ENCODE peak calls at places on chromosome 13, in four cellular contexts. A is A549, I is H54, V is ovary. Y is an unnamed sample.

GRCh38 chr13:77521194-77521593 is 14.3 kb upstream of the SCEL start:
- DNase-seq in A (peak), I (no peak), V (no peak), Y (no peak)

GRCh38 chr13:27599845-27600553 is 20.3 kb downstream of the LNX2 start:
- DNase-seq in A (peak), I (no peak), V (no peak), Y (peak)

GRCh38 chr13:113904411-113904810 is 40.5 kb upstream of the GAS6 start:
- DNase-seq in A (peak), I (no peak), V (no peak), Y (peak)

GRCh38 chr13:98626298-98626940 is 49.5 kb upstream of the STK24 start:
- DNase-seq in A (no peak), I (no peak), V (no peak), Y (no peak)

GRCh38 chr13:94112227-94112626 is 367.3 kb downstream of the DCT start:
- DNase-seq in A (peak), I (peak), V (no peak), Y (no peak)

GRCh38 chr13:48043789-48044503 is 6.4 kb downstream of the NUDT15 start:
- DNase-seq in A (no peak), I (no peak), V (no peak), Y (no peak)

GRCh38 chr13:84609716-84610115 is 727.4 kb upstream of the SLITRK1 start:
- DNase-seq in A (peak), I (no peak), V (no peak), Y (no peak)

GRCh38 chr13:40777166-40777956 is 6.4 kb upstream of the MRPS31 start:
- DNase-seq in A (peak), I (no peak), V (no peak), Y (no peak)

GRCh38 chr13:21435710-21436151 is 23.4 kb downstream of the ZDHHC20 start:
- DNase-seq in A (peak), I (peak), V (no peak), Y (peak)

GRCh38 chr13:113814435-113814821 is 49.4 kb downstream of the GAS6 start:
- DNase-seq in A (no peak), I (no peak), V (no peak), Y (no peak)

GRCh38 chr13:83503424-83503823 is 378.9 kb downstream of the SLITRK1 start:
- DNase-seq in A (no peak), I (no peak), V (no peak), Y (no peak)

GRCh38 chr13:98664047-98664446 is 87.1 kb upstream of the STK24 start:
- DNase-seq in A (no peak), I (peak), V (no peak), Y (no peak)

GRCh38 chr13:24511019-24511823 is 1.4 kb downstream of the PARP4 start:
- DNase-seq in A (peak), I (peak), V (no peak), Y (peak)

GRCh38 chr13:98563071-98563470 is 13.8 kb downstream of the STK24 start:
- DNase-seq in A (no peak), I (no peak), V (no peak), Y (no peak)

GRCh38 chr13:32142956-32143375 is 111.4 kb downstream of the FRY start:
- DNase-seq in A (peak), I (no peak), V (no peak), Y (no peak)

GRCh38 chr13:94617389-94618000 is 15.8 kb downstream of the GPR180 start:
- DNase-seq in A (no peak), I (no peak), V (no peak), Y (no peak)

GRCh38 chr13:23554000-23554399 is 16.2 kb upstream of the TNFRSF19 start:
- DNase-seq in A (no peak), I (no peak), V (no peak), Y (no peak)

GRCh38 chr13:29000802-29001201 is 180.7 kb downstream of the MTUS2 start:
- DNase-seq in A (no peak), I (no peak), V (no peak), Y (no peak)

GRCh38 chr13:39602614-39603366 is at the start of gene LHFPL6:
- DNase-seq in A (peak), I (peak), V (peak), Y (peak)

GRCh38 chr13:113853518-113854237 is 10.2 kb downstream of the GAS6 start:
- DNase-seq in A (no peak), I (no peak), V (peak), Y (no peak)

GRCh38 chr13:67119481-67119883 is 110.7 kb downstream of the PCDH9 start:
- DNase-seq in A (peak), I (peak), V (no peak), Y (no peak)

GRCh38 chr13:84844473-84844872 is 954.7 kb downstream of the SLITRK6 start:
- DNase-seq in A (peak), I (no peak), V (no peak), Y (no peak)

GRCh38 chr13:95862401-95862800 is 185.5 kb downstream of the DNAJC3 start:
- DNase-seq in A (no peak), I (no peak), V (no peak), Y (no peak)

GRCh38 chr13:23436680-23437079 is 3.2 kb upstream of the SACS start:
- DNase-seq in A (no peak), I (no peak), V (no peak), Y (no peak)

GRCh38 chr13:111636271-111636670 is 315.8 kb downstream of the TEX29 start:
- DNase-seq in A (no peak), I (no peak), V (no peak), Y (no peak)

GRCh38 chr13:20823071-20823470 is 49.3 kb upstream of the EEF1AKMT1 start:
- DNase-seq in A (no peak), I (no peak), V (no peak), Y (no peak)

GRCh38 chr13:113448545-113448884 is 4.8 kb downstream of the ADPRHL1 start:
- DNase-seq in A (no peak), I (no peak), V (no peak), Y (peak)

DNA sequence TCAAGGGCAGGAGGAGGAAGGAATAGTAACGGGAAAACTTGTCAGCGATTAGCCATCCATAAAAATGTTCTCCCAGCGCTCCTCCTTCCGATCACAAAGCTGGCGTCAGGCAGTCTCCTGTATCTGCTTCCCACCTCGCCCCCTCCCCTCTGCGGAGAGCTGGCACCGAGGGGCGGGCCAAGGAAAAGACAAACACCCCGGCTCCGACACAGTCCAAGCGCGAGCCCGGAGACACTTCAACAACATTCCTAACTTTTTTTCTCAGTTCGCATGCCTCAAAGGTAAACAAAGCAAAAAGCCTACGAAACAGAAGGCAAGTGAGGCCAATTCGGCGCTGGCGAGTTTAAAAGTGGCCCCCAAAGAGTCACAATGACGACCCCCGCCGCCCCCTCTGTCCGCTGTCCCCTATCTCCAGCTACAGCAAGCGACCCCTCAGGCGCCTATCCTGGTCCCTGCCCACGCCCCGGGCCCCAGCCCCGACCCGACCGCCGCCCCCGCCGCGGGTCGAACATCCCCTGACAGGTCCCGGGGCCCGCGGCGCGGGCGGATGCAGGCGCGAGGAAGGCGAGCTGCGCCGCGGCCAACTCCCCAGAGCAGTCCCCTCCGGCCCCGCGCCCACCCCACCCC is 719 bp downstream of the SMAD9 start:
- DNase-seq in A (no peak), I (no peak), V (peak), Y (peak)
- TF ChIP-seq POLR2A in A (no peak), I (no peak), V (no peak), Y (no peak)

DNA sequence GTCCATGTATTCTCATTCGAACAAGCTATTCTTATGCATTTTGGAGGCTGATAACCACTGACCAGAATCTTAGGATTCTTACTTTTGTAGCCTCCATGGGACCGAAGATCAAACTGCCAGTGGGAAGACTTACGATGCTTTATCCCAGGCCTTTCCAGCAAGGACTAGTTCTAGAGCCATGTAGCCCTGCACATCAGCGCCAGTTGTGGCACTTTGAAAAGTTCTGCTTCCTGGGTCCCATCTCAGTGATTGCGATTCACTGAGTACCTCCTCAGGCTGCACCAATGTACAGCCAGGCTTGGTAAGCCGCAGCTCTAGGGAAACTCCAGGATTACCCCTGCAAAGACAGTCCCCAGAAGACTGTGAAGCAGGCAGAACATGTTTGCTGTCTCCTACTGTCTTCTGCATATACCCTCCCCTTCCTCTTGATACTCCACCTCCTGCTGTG is 18.9 kb upstream of the ENOX1 start:
- DNase-seq in A (peak), I (no peak), V (no peak), Y (no peak)
- TF ChIP-seq POLR2A in A (no peak), I (peak), V (no peak), Y (no peak)

GRCh38 chr13:97433727-97434416 is at the start of gene RAP2A:
- DNase-seq in A (peak), I (peak), V (peak), Y (peak)
- TF ChIP-seq POLR2A in A (peak), I (peak), V (peak), Y (no peak)

DNA sequence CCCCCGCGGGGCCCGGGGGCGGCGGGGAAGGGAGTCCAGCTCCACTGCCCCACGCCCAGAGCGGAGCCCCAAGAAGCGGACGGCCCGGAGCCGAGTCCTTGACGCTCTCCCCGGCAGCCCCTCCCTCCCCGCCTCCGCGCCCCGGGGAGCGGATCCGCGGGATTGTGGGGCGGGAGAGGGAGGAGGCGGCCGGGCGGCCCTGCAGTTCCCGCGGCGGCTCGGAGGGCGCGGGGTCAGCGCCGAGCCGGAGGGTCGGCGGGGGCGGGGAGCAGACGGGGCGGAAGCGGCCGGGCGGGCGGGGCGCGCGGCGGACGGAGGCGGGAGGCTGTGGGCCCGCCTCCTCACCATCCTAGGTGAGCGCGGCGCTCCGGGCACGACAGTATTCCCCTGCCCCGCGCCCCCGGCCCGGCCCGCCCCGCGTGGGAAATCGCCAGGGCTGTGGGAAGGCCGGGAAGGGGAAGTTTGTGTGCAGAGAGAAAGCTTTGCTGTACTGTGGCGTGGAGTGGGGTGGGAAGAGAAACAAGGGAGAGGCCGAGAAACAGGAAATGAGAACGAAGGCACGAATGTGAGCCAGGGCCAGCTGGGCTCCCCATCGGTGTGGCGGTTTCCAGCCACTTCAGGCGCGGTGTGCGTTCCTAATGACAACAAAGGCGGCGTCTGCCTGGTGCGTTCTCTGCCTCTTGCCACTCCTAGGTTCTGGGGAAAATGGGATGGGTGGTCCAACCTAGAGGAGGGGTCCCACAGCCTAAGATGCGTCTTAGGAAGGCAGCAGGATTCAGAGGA is 1.3 kb upstream of the KLF12 start:
- DNase-seq in A (peak), I (peak), V (peak), Y (peak)
- TF ChIP-seq POLR2A in A (peak), I (no peak), V (no peak), Y (no peak)

GRCh38 chr13:109010912-109011311 is 381.5 kb downstream of the MYO16 start:
- DNase-seq in A (no peak), I (no peak), V (no peak), Y (no peak)
- TF ChIP-seq POLR2A in A (no peak), I (no peak), V (no peak), Y (no peak)

GRCh38 chr13:33349996-33350826 is 64.7 kb upstream of the STARD13 start:
- DNase-seq in A (no peak), I (peak), V (peak), Y (peak)
- TF ChIP-seq POLR2A in A (no peak), I (no peak), V (no peak), Y (no peak)

GRCh38 chr13:34338102-34338501 is 520.2 kb downstream of the RFC3 start:
- DNase-seq in A (no peak), I (no peak), V (no peak), Y (no peak)

GRCh38 chr13:34335662-34336007 is 517.7 kb downstream of the RFC3 start:
- DNase-seq in A (no peak), I (no peak), V (no peak), Y (peak)

GRCh38 chr13:34340534-34340933 is 522.6 kb downstream of the RFC3 start:
- DNase-seq in A (peak), I (no peak), V (no peak), Y (peak)

GRCh38 chr13:34334984-34335661 is 517.2 kb downstream of the RFC3 start:
- DNase-seq in A (no peak), I (no peak), V (no peak), Y (no peak)
- TF ChIP-seq POLR2A in A (no peak), I (no peak), V (no peak), Y (no peak)

DNA sequence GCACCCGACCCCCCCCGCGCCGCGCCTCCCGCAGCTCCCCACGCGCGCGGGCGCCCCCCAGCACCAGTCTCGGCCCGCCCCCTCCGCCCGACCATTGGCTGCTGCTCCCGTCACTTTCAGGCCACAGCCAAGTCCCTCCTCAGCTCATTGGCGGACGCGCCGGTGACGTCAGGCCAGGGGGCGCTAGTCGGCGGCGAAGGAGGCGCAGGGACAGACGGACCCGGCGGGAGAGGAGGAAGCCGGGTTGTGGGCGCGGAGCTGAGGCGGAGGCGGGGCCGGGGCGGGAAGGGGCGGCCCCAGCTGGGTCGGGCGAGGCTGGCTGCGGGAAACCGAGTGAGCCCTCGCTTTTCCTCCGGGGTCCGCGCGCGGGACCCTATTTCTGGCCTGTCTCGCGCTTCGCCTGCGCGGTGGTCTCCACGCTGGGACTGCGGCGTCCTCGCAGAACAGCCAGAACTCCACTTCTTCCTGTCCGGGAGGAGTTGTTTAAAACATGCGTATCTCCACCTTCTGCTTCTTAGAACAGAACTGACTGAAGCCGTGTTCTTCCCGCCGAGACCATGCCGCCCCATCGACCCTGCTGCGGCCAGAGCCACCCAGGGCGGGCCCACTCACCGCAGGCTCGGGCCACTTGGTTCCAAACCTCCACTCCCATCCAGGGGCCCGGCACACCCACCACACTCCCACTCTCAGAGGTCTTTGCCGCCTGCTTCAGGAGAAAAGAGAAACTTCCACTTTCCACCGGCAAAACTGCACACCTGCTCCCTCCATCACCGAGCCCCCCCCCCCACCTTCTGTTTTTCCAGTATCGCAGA is 459 bp upstream of the TMTC4 start:
- DNase-seq in A (peak), I (peak), V (peak), Y (peak)
- TF ChIP-seq POLR2A in A (peak), I (peak), V (peak), Y (peak)

DNA sequence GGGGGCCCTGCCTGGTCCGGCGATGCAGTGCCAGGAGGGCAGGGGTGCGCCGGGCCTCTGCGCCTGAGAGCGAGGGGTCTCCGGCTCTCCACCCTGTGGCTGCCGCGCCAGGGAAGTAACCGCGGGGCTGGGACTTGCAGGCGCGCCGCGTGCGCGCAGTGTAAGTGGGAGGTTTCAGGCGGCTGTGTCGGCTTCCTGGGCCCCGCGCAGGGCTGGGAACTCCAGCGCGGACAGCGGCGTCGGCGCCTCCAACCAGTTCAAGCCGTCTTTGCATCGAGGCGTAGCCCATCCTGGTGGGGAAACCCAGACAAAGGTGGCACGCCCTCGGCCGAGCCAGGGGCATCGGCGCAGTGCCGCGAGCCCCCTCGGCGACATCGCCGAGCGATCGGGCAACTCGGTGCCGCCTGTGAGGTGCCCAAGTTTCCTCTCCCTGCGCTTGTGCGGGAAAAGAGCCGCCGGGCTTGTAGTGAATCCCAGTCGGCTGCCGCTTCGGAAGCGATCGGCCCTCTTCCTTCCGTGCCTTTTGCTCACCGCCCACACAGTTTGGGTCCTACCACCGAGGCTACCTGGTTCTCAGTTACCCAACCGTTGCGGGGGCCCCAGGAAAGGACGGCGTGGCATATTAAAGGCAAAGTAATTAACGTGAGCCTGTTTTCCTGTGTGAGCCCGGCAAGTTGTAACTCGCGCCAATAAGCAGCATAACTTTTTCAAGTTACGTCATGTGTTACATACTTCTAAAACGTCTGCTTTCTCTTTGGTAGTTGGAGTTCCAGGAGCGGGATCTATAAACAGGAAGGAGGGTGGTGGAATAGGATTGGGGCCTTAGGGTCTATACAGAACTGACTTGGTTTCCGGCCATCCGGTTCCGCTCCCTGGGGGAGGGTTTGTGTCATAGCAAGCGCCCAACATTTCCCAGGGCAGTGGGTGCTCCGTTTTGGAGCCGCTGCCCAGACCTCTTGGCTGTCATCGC is 1.2 kb downstream of the LRCH1 start:
- DNase-seq in A (peak), I (peak), V (peak), Y (peak)
- TF ChIP-seq POLR2A in A (no peak), I (no peak), V (no peak), Y (no peak)